ENCODE peak calls at places on chromosomes 2 and 18, in four cellular contexts. O is HepG2, X is SK-N-SH, N is K562. D is an unnamed sample.

GRCh38 chr2:102664439-102665042 is 45.2 kb downstream of the SLC9A2 start:
- DNase-seq in X (no peak), N (peak; percentile 80), O (peak; percentile 27), D (peak; percentile 25)

GRCh38 chr2:169795181-169795580 is 3.5 kb upstream of the SSB start:
- DNase-seq in O (no peak), N (no peak), X (no peak), D (no peak)

GRCh38 chr18:78948221-78948620 is 31.4 kb upstream of the SALL3 start:
- DNase-seq in O (no peak), X (no peak), N (no peak), D (no peak)

GRCh38 chr2:42823744-42824453 is 31.5 kb upstream of the HAAO start:
- DNase-seq in N (no peak), X (no peak), O (no peak), D (no peak)

GRCh38 chr2:224263571-224264043 is 138.3 kb downstream of the FAM124B start:
- DNase-seq in O (no peak), N (no peak), X (no peak), D (no peak)

GRCh38 chr2:240325654-240326031 is 109.8 kb upstream of the GPC1 start:
- DNase-seq in N (no peak), X (peak; percentile 82), O (no peak), D (no peak)

GRCh38 chr18:13414542-13414941 is 196.0 kb downstream of the LDLRAD4 start:
- DNase-seq in X (no peak), O (no peak), N (no peak), D (no peak)

GRCh38 chr18:63192885-63193349 is 126.7 kb downstream of the BCL2 start:
- DNase-seq in O (no peak), N (no peak), X (no peak), D (peak; percentile 72)

GRCh38 chr18:77131652-77132368 is 773 bp downstream of the MBP start:
- DNase-seq in O (no peak), X (peak; percentile 73), N (no peak), D (no peak)
- TF ChIP-seq RAD21 in O (no peak), X (no peak), N (no peak), D (no peak)

GRCh38 chr18:58788470-58788869 is 76.2 kb upstream of the ZNF532 start:
- DNase-seq in N (no peak), O (no peak), X (no peak), D (no peak)

GRCh38 chr18:58787750-58788149 is 76.9 kb upstream of the ZNF532 start:
- DNase-seq in X (no peak), N (no peak), O (no peak), D (no peak)

GRCh38 chr18:58785870-58786269 is 78.8 kb upstream of the ZNF532 start:
- DNase-seq in N (no peak), O (no peak), X (no peak), D (no peak)

GRCh38 chr18:58784601-58785137 is 80.0 kb upstream of the ZNF532 start:
- DNase-seq in O (no peak), X (no peak), N (no peak), D (no peak)

DNA sequence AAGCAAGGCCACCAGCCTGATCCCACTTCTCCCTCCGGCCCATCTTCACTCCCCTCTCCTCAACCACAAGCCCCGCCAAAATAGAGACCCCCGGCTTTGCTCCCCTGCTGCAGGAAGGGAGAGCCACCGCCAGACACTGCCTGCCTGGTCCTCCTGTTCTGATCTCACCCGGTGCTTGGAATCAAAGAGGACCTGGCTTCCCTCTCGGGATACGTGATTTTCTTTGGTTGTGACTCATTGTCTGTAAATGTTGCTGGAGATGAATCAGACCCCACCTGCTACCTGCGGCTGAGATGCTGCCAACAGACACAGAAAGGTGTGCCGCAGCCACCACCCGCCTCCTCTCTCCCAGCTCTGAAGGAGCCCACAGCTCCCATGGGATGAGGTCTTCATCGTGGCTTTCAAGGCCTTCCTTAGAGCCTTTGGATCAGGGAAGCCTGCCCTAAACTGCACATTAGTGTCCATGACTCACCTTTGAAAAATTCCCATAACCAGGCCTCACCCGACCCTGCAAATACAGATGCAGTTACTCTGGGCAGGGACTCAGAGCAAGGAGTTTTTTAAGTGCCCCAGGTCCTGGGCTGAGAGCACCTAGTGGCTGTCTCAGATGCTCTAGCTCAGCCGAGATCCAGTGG is 79.4 kb upstream of the ZNF532 start:
- DNase-seq in X (no peak), O (no peak), N (no peak), D (no peak)
- TF ChIP-seq FOXM1 in X (no peak), O (no peak), N (no peak), D (no peak)

DNA sequence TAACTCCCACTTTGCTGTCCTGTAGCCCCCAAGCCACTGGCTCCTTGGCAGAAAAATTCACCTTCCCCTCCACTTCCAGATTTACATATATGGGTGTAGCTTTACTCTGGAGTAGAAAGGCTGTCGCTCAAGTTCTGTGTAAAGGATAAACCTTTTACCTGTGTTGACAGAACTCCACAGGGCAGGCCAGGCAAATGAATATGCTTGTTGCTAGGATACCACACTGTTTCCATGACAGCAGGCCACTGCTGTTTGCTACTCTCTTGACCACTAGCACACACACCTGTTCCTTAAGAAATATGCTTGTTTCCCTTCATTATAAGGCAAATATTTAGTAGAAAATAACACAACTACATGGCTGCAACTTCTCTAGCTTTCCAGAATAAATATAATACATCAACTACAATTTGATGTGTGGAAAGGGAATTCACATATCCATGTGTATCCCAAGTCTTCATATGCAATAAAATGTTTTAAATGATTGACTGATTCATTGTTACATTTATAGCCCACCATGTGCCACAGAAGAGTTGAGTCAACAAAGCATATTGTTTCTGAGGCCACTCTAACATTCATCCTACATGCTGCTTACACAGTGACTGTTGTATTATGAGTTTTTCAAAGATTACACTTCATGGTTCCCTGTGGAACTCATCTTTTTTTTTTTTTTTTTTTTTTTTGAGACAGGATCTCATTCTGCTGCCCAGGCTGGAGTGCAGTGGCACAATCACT is 56.2 kb upstream of the ROCK1 start:
- DNase-seq in O (peak; percentile 24), N (no peak), X (no peak), D (no peak)
- TF ChIP-seq RAD21 in O (no peak), N (no peak), X (no peak), D (no peak)

DNA sequence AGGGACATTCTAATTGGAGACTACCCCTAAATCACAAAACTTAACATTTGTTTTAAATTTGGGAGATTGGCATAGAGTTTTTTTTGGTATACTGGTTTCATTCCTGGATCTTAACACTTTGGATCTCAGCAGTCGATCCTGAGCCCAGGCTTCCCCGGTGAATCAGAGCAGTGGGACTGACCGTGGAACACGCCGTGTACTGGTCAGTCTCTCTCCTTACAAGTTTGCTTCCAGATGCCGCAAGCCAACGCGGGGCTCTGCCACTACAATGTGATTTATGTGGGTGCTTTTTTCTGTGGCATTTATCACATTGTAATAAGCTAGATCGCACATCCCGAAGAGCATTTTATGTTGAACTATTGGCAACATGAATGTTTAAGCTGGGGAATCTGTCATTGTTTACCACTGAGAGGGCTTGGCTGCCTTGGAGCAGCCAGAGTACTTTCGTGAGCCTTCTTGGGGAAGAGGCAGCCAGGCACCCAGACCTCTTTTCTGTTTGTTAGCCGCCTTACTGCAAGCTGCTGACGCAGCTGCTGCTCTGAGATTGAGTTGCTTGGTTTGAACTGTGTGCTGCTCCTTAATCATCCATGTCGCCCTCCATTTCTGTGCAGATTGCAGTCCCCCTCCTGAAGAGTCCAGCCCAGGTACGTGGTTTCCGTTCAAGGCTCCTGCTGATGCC is 49.3 kb downstream of the COA5 start:
- DNase-seq in N (no peak), O (no peak), X (no peak), D (no peak)
- TF ChIP-seq FOXM1 in N (no peak), O (no peak), X (no peak), D (no peak)

GRCh38 chr2:152037711-152038110 is 61.1 kb downstream of the CACNB4 start:
- DNase-seq in O (no peak), N (no peak), X (no peak), D (no peak)
- TF ChIP-seq RAD21 in O (no peak), N (no peak), X (no peak), D (no peak)

DNA sequence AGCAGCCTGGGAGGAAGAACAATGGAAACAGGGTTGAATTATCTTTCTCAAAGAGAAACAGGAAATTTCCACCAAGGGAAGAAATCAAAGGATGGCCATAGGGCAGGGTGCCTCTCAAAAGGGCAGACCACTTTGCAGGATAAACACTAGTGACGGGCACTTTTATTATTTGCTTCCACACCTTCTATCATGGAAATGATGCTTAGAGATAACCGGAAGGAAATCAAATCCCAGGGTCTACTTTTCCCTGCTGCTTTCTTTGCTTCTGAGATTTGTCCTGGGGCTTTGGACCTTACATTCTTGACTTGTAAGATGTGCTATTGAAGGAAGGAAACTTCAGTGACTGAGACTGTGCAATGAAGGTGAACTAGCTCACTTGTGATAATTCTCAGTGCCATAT is 1.1 kb upstream of the SCN9A start:
- DNase-seq in O (no peak), N (no peak), X (no peak), D (no peak)
- TF ChIP-seq FOXM1 in O (no peak), N (no peak), X (no peak), D (no peak)

DNA sequence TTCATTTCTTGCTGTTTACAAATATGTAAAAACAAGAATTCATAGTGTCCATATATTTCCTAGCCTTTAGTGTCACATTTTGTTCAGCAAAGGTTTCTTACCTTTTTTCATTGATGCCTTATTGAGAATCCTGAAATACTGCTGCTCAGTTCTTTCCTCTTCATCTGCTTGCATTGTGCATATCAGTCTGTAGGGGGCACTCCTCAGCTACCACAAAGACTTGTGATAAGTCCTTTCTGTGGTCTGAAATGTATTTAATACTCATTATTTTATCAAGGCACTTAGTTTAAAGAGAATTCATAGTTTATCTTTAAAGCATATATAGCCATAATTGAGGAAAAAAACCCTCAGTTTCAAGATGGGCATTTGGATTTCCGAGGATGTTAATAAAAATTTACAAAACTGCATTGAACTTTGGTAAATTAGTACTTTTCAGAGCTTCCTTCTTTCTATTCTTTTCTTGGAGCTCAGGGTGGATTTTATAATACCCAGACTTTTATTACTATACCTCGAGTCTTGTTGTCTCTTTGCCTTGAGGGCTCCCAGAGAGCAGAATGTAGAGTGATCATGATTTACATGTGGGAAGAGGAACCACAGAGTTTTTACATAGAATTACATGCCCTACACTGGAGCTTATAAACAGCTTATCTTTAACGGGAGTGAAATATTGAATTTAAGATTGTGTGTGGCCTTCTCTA is 570.1 kb downstream of the PLCL1 start:
- DNase-seq in N (peak; percentile 33), X (peak; percentile 12), O (peak; percentile 51), D (no peak)
- TF ChIP-seq RAD21 in N (peak; percentile 62), X (peak; percentile 72), O (no peak), D (peak; percentile 73)

DNA sequence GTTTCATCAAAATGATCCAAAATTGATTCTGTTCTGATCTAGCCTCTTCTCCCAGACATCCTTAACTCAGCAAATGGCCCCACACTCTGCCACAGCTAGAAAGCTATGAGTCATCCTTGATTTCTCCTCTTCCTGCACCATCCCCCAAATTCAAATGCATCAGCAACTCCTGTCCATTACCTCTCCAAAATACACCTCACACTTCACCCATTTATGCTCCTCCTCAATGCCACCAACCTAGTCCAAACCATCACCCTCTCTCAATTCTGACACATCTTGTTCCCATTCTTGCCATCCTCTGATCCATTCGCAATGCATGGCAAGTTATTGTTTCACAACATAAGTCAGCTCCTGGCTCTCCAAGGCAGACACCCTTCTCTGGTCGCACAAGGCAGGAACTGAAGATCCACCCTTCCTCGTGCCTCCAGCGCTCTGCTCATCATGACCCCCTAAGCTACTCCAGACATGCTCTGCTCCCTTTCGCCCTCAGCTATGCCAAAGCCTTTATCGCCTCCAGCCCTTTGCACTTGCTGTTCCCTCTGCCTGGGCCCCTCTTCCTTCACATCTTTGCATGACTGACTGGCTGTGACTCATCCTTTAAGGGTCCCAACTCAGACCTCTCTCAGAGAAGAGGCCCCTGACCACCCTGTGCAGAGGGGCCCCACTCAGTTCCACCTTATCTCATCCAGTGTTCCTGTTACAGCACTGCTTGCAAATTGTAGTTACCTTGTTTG is 83.6 kb downstream of the MREG start:
- DNase-seq in X (no peak), N (peak; percentile 19), O (no peak), D (no peak)
- TF ChIP-seq FOXM1 in X (no peak), N (no peak), O (no peak), D (no peak)